ENCODE peak calls at places on chromosomes 2 and 18, in eight cellular contexts. W is mammary epithelial cell, Z is GM23338, P is fibroblast of lung, L is osteoblast, D is PC-3, I is IMR-90, A is neural progenitor cell. T is an unnamed sample.

GRCh38 chr2:147108553-147108952 is 736.3 kb upstream of the ACVR2A start:
- DNase-seq in W (no peak), Z (no peak), P (peak), L (no peak), D (peak), I (no peak), A (no peak), T (peak)

GRCh38 chr18:60552948-60553347 is 180.4 kb upstream of the MC4R start:
- DNase-seq in W (no peak), Z (no peak), P (no peak), L (peak), D (no peak), I (no peak), A (no peak), T (no peak)

GRCh38 chr2:113061241-113061640 is 2.2 kb downstream of the IL36RN start:
- DNase-seq in W (no peak), Z (no peak), P (no peak), L (no peak), D (no peak), I (no peak), A (no peak), T (no peak)

GRCh38 chr2:112811841-112812306 is 24.7 kb downstream of the IL1B start:
- DNase-seq in W (peak), Z (no peak), P (peak), L (peak), D (peak), I (peak), A (no peak), T (peak)

GRCh38 chr2:1940660-1941059 is 196.3 kb upstream of the PXDN start:
- DNase-seq in W (no peak), Z (no peak), P (no peak), L (no peak), D (no peak), I (no peak), A (no peak), T (no peak)

GRCh38 chr2:33225350-33225749 is 251.1 kb upstream of the RASGRP3 start:
- DNase-seq in W (no peak), Z (no peak), P (no peak), L (no peak), D (no peak), I (no peak), A (no peak), T (no peak)

GRCh38 chr2:10680957-10681356 is 8.8 kb downstream of the NOL10 start:
- DNase-seq in W (peak), Z (no peak), P (no peak), L (no peak), D (peak), I (peak), A (no peak), T (peak)

GRCh38 chr2:100237046-100237615 is 85.2 kb downstream of the LONRF2 start:
- DNase-seq in W (no peak), Z (no peak), P (no peak), L (no peak), D (no peak), I (peak), A (no peak), T (no peak)

DNA sequence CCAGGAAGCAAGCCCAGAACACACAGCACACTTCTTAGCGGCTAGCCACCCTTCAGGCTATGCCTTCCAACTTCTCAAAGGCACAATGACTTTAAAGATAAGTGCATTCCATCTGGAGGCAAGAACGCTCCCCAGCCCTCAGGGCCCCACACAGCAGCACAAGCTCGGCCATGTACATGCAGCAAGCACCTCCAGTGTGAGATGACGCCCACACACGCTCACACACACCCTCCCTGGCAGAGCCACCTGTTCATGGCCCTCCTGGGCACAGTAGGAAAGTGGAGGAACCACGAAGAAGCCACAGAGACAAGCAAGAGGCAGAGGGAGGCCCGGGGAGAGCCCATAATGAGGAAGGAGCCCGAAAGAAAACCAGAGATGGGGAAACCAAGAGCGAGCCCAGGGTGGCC is 21.7 kb downstream of the BIN1 start:
- DNase-seq in W (peak), Z (no peak), P (no peak), L (no peak), D (no peak), I (peak), A (peak), T (peak)
- H2AFZ ChIP-seq in W (no peak), Z (no peak), P (no peak), L (no peak), D (no peak), I (peak), A (no peak), T (no peak)

GRCh38 chr18:58690259-58690658 is 19.0 kb downstream of the MALT1 start:
- DNase-seq in W (no peak), Z (no peak), P (no peak), L (no peak), D (no peak), I (no peak), A (no peak), T (no peak)

GRCh38 chr18:58694221-58694620 is 23.0 kb downstream of the MALT1 start:
- DNase-seq in W (no peak), Z (no peak), P (no peak), L (no peak), D (no peak), I (no peak), A (no peak), T (no peak)

GRCh38 chr18:58694720-58695468 is 23.6 kb downstream of the MALT1 start:
- DNase-seq in W (no peak), Z (no peak), P (no peak), L (no peak), D (no peak), I (no peak), A (no peak), T (no peak)

GRCh38 chr18:58691256-58691655 is 20.0 kb downstream of the MALT1 start:
- DNase-seq in W (no peak), Z (no peak), P (no peak), L (no peak), D (no peak), I (no peak), A (no peak), T (no peak)

GRCh38 chr18:58692420-58693185 is 21.3 kb downstream of the MALT1 start:
- DNase-seq in W (no peak), Z (no peak), P (no peak), L (no peak), D (no peak), I (no peak), A (no peak), T (no peak)
- H2AFZ ChIP-seq in W (no peak), Z (no peak), P (no peak), L (no peak), D (no peak), I (no peak), A (no peak), T (no peak)

DNA sequence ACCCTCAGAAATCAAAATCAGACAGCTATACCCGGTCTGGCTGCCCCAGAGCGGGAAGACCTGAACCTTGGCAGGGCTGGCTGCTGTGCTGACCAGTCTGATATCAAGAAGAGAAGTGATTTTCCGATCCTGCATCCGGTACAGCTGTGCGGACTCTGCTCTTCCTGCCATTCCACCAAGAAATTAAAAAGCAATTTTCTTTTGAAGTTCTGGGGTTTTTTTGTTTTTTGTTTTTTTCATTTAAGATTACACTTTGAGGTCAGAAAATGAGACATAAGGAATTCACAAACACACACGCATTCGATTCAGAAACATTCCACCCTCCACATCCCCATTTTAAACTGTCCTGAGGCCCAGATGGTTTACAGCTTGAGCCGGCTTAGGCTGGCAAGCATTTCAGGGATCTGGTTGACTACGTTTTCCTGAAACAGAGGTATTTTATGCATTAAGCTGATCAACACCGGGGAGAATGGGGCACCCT is 156.5 kb downstream of the COL6A3 start:
- DNase-seq in W (no peak), Z (no peak), P (peak), L (no peak), D (no peak), I (peak), A (no peak), T (peak)
- H2AFZ ChIP-seq in W (no peak), Z (no peak), P (no peak), L (peak), D (no peak), I (no peak), A (no peak), T (peak)

GRCh38 chr2:24489465-24489864 is 1.6 kb upstream of the NCOA1 start:
- DNase-seq in W (no peak), Z (peak), P (no peak), L (peak), D (no peak), I (no peak), A (no peak), T (no peak)
- H2AFZ ChIP-seq in W (peak), Z (peak), P (no peak), L (no peak), D (no peak), I (peak), A (no peak), T (peak)

GRCh38 chr18:3593904-3594759 is 144.2 kb downstream of the TGIF1 start:
- DNase-seq in W (peak), Z (peak), P (peak), L (no peak), D (peak), I (peak), A (peak), T (peak)

GRCh38 chr18:3593381-3593903 is 143.5 kb downstream of the TGIF1 start:
- DNase-seq in W (peak), Z (peak), P (peak), L (peak), D (peak), I (peak), A (peak), T (peak)

GRCh38 chr18:3594760-3595241 is 144.8 kb downstream of the TGIF1 start:
- DNase-seq in W (peak), Z (no peak), P (peak), L (no peak), D (peak), I (peak), A (peak), T (peak)

GRCh38 chr18:3590096-3590655 is 140.2 kb downstream of the TGIF1 start:
- DNase-seq in W (peak), Z (no peak), P (no peak), L (no peak), D (no peak), I (no peak), A (no peak), T (no peak)

DNA sequence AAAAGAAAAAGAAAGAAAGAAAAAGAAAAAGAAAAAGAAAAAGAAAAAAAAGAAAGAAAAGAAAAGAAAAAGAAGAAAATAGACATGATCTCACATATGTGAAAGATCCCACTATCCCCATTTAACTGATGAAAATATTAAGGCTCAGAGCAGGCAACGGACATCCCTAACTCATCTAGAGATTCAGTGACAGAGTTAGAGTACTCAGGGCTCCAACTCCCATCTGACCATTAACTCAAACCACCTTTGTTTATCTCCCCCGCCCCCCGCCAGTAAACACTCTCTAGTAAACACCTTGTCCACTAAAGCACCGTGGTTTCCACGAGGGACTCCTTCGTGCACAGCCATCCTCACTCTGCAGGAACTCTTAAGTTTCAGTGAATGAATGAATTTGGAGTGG is 142.9 kb downstream of the TGIF1 start:
- DNase-seq in W (no peak), Z (peak), P (no peak), L (no peak), D (no peak), I (no peak), A (no peak), T (no peak)
- H2AFZ ChIP-seq in W (peak), Z (no peak), P (no peak), L (no peak), D (peak), I (peak), A (no peak), T (peak)

T was measured in GM23248.